ENCODE peak calls at places on chromosomes 7 and 10, in six cellular contexts. N is Calu3, D is CD14-positive monocyte, F is cardiac muscle cell, R is astrocyte of the spinal cord, E is pancreas. C is an unnamed sample.

GRCh38 chr7:149827089-149827981 is 10.8 kb upstream of the ZNF862 start:
- DNase-seq in R (no peak), D (no peak), E (peak), N (no peak), F (no peak), C (no peak)

GRCh38 chr10:132870426-132870825 is 71.9 kb downstream of the CFAP46 start:
- DNase-seq in D (no peak), R (no peak), N (no peak), E (no peak), F (no peak), C (no peak)

GRCh38 chr7:116702046-116702445 is 30.1 kb downstream of the MET start:
- DNase-seq in N (no peak), F (no peak), D (no peak), E (no peak), R (peak), C (no peak)

GRCh38 chr10:17200885-17201164 is 647 bp downstream of the TRDMT1 start:
- DNase-seq in N (peak), D (peak), F (peak), R (peak), E (peak), C (no peak)

GRCh38 chr7:45162943-45163691 is 5.5 kb downstream of the RAMP3 start:
- DNase-seq in D (no peak), F (no peak), R (no peak), N (no peak), E (no peak), C (no peak)

GRCh38 chr7:43535810-43536585 is 46.9 kb upstream of the STK17A start:
- DNase-seq in D (no peak), R (peak), F (no peak), N (no peak), E (no peak), C (no peak)

GRCh38 chr7:33686001-33686591 is 219.2 kb upstream of the BMPER start:
- DNase-seq in F (no peak), R (no peak), N (no peak), D (no peak), E (no peak), C (no peak)

GRCh38 chr10:111890046-111890445 is 293.5 kb downstream of the GPAM start:
- DNase-seq in N (no peak), D (no peak), R (no peak), E (no peak), F (no peak), C (no peak)

GRCh38 chr7:99752354-99752753 is 17.4 kb upstream of the CYP3A7 start:
- DNase-seq in D (no peak), R (no peak), F (no peak), N (no peak), E (peak), C (no peak)

GRCh38 chr10:88661577-88661976 is 2.7 kb upstream of the LIPF start:
- DNase-seq in E (no peak), F (no peak), R (no peak), D (no peak), N (no peak), C (no peak)

GRCh38 chr10:107687702-107688101 is 523.2 kb upstream of the SORCS1 start:
- DNase-seq in N (no peak), R (no peak), F (no peak), E (no peak), D (peak), C (no peak)

GRCh38 chr10:123637326-123637880 is 28.8 kb upstream of the GPR26 start:
- DNase-seq in R (no peak), D (no peak), F (no peak), N (no peak), E (no peak), C (no peak)

GRCh38 chr10:62384057-62384446 is 9.9 kb downstream of the ZNF365 start:
- DNase-seq in N (peak), F (no peak), D (no peak), E (no peak), R (peak), C (no peak)

GRCh38 chr7:142445019-142445686 is 187.3 kb upstream of the PRSS58 start:
- DNase-seq in E (no peak), R (no peak), N (peak), D (no peak), F (peak), C (peak)

GRCh38 chr7:106199024-106199423 is 85.8 kb downstream of the NAMPT start:
- DNase-seq in R (no peak), E (no peak), D (no peak), F (no peak), N (no peak), C (no peak)

GRCh38 chr10:132325969-132326889 is 5.8 kb upstream of the LRRC27 start:
- DNase-seq in D (no peak), N (no peak), E (no peak), R (no peak), F (no peak), C (no peak)

GRCh38 chr7:157867685-157868305 is 531.0 kb downstream of the DNAJB6 start:
- DNase-seq in E (no peak), D (no peak), R (no peak), N (no peak), F (no peak), C (no peak)

GRCh38 chr7:47648301-47648900 is 66.5 kb upstream of the TNS3 start:
- DNase-seq in N (no peak), E (no peak), R (peak), F (no peak), D (no peak), C (no peak)

GRCh38 chr7:157481389-157481788 is 144.6 kb downstream of the DNAJB6 start:
- DNase-seq in E (no peak), N (no peak), F (no peak), D (no peak), R (no peak), C (no peak)

DNA sequence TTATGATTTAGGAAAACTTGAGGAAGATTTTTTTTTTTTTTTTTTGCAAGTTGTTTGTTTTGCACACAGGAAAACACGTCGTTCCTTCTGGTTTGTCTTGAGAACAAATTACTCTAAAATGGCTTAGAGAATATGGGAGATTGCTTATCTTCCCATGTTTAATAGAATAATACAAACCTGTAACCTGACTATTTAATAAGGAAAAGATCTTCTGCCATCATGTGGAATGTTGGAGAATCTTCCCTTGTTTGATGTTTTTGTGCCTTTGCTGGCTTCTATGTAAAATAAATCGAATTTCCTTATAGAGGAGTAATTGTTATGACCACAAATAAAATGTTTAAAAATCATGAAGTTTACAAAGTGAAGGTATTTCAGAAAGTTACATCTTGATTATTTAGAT is 818.8 kb downstream of the GATA3 start:
- DNase-seq in F (no peak), R (no peak), N (no peak), E (no peak), D (no peak), C (no peak)
- TF ChIP-seq CTCF in F (no peak), R (no peak), N (no peak), E (no peak), D (no peak), C (no peak)

GRCh38 chr7:38451840-38452239 is 178.4 kb upstream of the TARP start:
- DNase-seq in E (no peak), D (no peak), F (peak), N (no peak), R (peak), C (no peak)
- TF ChIP-seq CTCF in E (no peak), D (no peak), F (peak), N (no peak), R (peak), C (no peak)

GRCh38 chr7:986766-987722 is 4.1 kb downstream of the CYP2W1 start:
- DNase-seq in F (no peak), R (no peak), E (peak), N (no peak), D (no peak), C (no peak)

GRCh38 chr7:988426-988911 is 5.5 kb downstream of the CYP2W1 start:
- DNase-seq in R (peak), D (no peak), N (peak), E (peak), F (no peak), C (no peak)

GRCh38 chr7:988963-989529 is 6.1 kb downstream of the CYP2W1 start:
- DNase-seq in R (no peak), F (no peak), E (peak), N (no peak), D (no peak), C (no peak)

GRCh38 chr7:985915-986741 is 3.1 kb downstream of the CYP2W1 start:
- DNase-seq in E (peak), F (no peak), R (no peak), N (peak), D (no peak), C (no peak)

GRCh38 chr7:987909-988308 is 4.9 kb downstream of the CYP2W1 start:
- DNase-seq in F (no peak), N (no peak), E (peak), D (no peak), R (no peak), C (no peak)
- TF ChIP-seq CTCF in F (no peak), N (no peak), E (no peak), D (no peak), R (no peak), C (no peak)

GRCh38 chr10:13099144-13099665 is 758 bp upstream of the OPTN start:
- DNase-seq in D (no peak), N (peak), E (peak), R (no peak), F (no peak), C (peak)
- TF ChIP-seq CTCF in D (peak), N (no peak), E (no peak), R (peak), F (peak), C (no peak)

DNA sequence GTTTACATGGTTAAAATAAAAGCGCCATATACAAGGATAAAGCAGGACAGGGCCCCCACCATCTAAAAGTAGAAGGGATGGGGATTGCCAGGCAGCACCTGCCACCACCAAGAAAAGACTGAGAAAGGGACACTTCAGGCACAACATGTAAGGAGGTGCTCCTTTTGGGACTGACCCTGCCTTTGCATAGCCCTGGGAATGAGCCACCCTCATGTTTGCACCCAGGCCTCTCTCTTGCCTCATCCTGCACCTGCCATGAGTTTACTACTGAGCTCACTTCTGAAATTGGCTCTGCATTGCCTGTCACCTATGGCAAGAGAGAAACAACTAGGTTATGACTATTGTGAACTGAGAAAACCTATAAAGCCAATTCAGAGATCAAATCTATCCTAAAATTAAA is 489.7 kb downstream of the KCNMA1 start:
- DNase-seq in E (no peak), D (no peak), F (no peak), R (no peak), N (no peak), C (no peak)
- TF ChIP-seq CTCF in E (no peak), D (no peak), F (no peak), R (no peak), N (no peak), C (no peak)

GRCh38 chr7:130793855-130794618 is 60.0 kb upstream of the KLF14 start:
- DNase-seq in E (no peak), F (no peak), D (no peak), N (peak), R (peak), C (no peak)
- TF ChIP-seq CTCF in E (no peak), F (no peak), D (no peak), N (no peak), R (peak), C (no peak)

GRCh38 chr10:113524120-113524519 is 28.7 kb upstream of the HABP2 start:
- DNase-seq in R (no peak), E (no peak), N (no peak), F (no peak), D (no peak), C (no peak)
- TF ChIP-seq CTCF in R (no peak), E (no peak), N (no peak), F (no peak), D (no peak), C (no peak)

GRCh38 chr7:6547400-6547799 is 3.9 kb downstream of the GRID2IP start:
- DNase-seq in F (no peak), R (no peak), N (no peak), E (no peak), D (no peak), C (no peak)
- TF ChIP-seq CTCF in F (no peak), R (no peak), N (no peak), E (no peak), D (no peak), C (no peak)

GRCh38 chr7:76393116-76394031 is 16.1 kb downstream of the SSC4D start:
- DNase-seq in R (peak), N (peak), F (peak), E (peak), D (peak), C (peak)
- TF ChIP-seq CTCF in R (no peak), N (no peak), F (no peak), E (no peak), D (no peak), C (no peak)

DNA sequence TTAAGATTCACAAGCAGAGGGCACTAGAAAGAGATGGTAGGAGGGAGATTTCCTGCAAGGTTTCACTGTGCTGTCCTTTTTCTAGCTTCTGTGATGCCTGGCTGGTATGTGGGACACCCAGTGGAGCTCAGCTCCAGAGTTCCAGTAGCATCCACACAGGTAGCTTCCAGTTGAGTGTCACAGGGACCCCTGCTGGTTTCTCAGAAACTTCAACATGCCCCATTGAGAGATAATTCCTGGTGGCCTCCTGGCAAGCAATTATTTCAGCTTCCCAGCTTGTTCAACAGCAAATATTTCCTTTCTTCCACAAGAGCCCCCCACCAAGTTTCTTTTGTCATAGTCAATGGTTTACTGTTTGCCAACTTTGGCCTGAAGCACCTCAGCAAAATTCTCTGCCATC is 858.7 kb downstream of the REEP3 start:
- DNase-seq in N (peak), R (no peak), F (no peak), D (no peak), E (no peak), C (no peak)
- TF ChIP-seq CTCF in N (peak), R (no peak), F (no peak), D (no peak), E (no peak), C (no peak)